ENCODE peak calls at places on chromosome 10, in four cellular contexts. I, A, N and Y are unnamed samples.

GRCh38 chr10:75431180-75432111 is at the start of gene LRMDA:
- DNase-seq in A (peak; percentile 61), I (peak; percentile 83), N (no peak), Y (no peak)

GRCh38 chr10:113094114-113094486 is 144.1 kb downstream of the TCF7L2 start:
- DNase-seq in A (no peak), I (no peak), N (peak; percentile 51), Y (no peak)

GRCh38 chr10:86651631-86652331 is 2.6 kb upstream of the OPN4 start:
- DNase-seq in A (no peak), I (peak; percentile 12), N (no peak), Y (no peak)

GRCh38 chr10:43739171-43739570 is 90.5 kb upstream of the ZNF32 start:
- DNase-seq in N (no peak), A (no peak), I (no peak), Y (no peak)

GRCh38 chr10:21292763-21293517 is 232.5 kb downstream of the SKIDA1 start:
- DNase-seq in N (no peak), A (peak; percentile 47), I (peak; percentile 69), Y (no peak)

GRCh38 chr10:91525939-91526712 is 106.7 kb downstream of the PPP1R3C start:
- DNase-seq in N (no peak), I (peak; percentile 28), A (peak; percentile 25), Y (no peak)

GRCh38 chr10:76071638-76072317 is 640.4 kb downstream of the LRMDA start:
- DNase-seq in A (no peak), I (no peak), N (no peak), Y (no peak)

GRCh38 chr10:6171891-6172354 is 30.8 kb upstream of the PFKFB3 start:
- DNase-seq in N (no peak), I (peak; percentile 47), A (no peak), Y (no peak)

GRCh38 chr10:31315453-31315852 is 3.6 kb upstream of the ZEB1 start:
- DNase-seq in N (no peak), I (no peak), A (no peak), Y (no peak)

GRCh38 chr10:62738916-62739315 is 65.6 kb upstream of the ADO start:
- DNase-seq in N (no peak), I (no peak), A (no peak), Y (no peak)

GRCh38 chr10:31749981-31750850 is 178.4 kb downstream of the ARHGAP12 start:
- DNase-seq in N (no peak), I (peak; percentile 54), A (peak; percentile 71), Y (no peak)

GRCh38 chr10:24642921-24643678 is 80.6 kb downstream of the ARHGAP21 start:
- DNase-seq in N (peak; percentile 69), I (no peak), A (peak; percentile 57), Y (peak; percentile 55)

GRCh38 chr10:1595242-1595600 is 142.1 kb downstream of the ADARB2 start:
- DNase-seq in A (no peak), I (no peak), N (no peak), Y (no peak)

GRCh38 chr10:61986788-61987187 is 85.3 kb downstream of the ARID5B start:
- DNase-seq in I (no peak), A (no peak), N (no peak), Y (no peak)

GRCh38 chr10:24438800-24439199 is 229.9 kb downstream of the KIAA1217 start:
- DNase-seq in N (no peak), A (no peak), I (no peak), Y (no peak)

GRCh38 chr10:30742471-30742870 is 112.9 kb upstream of the LYZL2 start:
- DNase-seq in N (peak; percentile 29), A (no peak), I (no peak), Y (no peak)

GRCh38 chr10:79269969-79270368 is 77.3 kb upstream of the PPIF start:
- DNase-seq in N (no peak), I (no peak), A (no peak), Y (no peak)
- H3K4me1 ChIP-seq in N (peaks cover 11% of the 10 kb centered on the region), I (peaks cover 20% of the 10 kb centered on the region), A (peaks cover 18% of the 10 kb centered on the region), Y (no peaks in the 10 kb centered on the region)

GRCh38 chr10:115744089-115744488 is 528.9 kb downstream of the GFRA1 start:
- DNase-seq in N (no peak), I (no peak), A (no peak), Y (no peak)
- H3K27ac ChIP-seq in N (no peak overlapping the region), I (no peak overlapping the region), A (no peak overlapping the region), Y (no peak overlapping the region)

GRCh38 chr10:77291596-77292505 is 345.8 kb downstream of the KCNMA1 start:
- DNase-seq in A (no peak), I (no peak), N (no peak), Y (no peak)
- H3K4me1 ChIP-seq in A (peaks cover 5% of the 10 kb centered on the region), I (peaks cover 6% of the 10 kb centered on the region), N (no peaks in the 10 kb centered on the region), Y (peaks cover 45% of the 10 kb centered on the region)

DNA sequence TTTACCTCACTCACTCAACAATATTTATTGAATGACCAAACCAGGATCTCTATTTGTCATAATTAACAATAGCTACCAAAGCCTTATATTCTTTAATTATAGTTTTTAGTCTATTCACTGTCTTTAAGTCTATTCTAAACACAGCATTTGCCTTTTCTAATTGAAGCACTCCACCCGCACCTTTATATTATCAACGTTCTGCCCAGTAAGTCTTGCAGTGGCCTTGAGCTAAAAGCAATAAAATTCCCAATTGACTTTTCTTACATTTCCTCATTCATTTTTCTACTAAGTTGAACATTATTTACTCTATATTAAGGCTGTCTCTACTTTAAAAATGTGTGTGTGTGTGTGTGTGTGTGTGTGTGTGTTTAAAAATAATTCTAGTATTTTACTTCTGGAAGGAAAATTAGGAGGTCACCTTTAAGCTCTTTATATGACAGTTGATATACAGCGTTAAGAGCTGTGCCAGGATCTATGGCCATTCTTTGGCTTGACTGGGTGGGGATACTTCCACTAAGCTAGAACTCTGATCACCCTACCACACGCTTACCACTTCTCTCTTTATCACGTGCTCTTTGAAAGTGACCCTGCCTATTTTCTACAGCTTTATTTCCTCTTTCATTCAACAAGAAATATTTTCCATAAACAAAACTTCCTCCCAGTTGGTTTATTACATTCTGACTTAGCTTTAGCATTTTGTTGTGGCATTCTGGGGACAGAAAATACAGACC is 8.8 kb downstream of the PAPSS2 start:
- DNase-seq in N (no peak), I (no peak), A (no peak), Y (no peak)
- H3K27ac ChIP-seq in N (no peak overlapping the region), I (no peak overlapping the region), A (no peak overlapping the region), Y (no peak overlapping the region)

GRCh38 chr10:4839353-4839752 is 13.3 kb downstream of the AKR1E2 start:
- DNase-seq in N (no peak), A (no peak), I (no peak), Y (no peak)
- H3K4me1 ChIP-seq in N (peaks cover 10% of the 10 kb centered on the region), A (no peaks in the 10 kb centered on the region), I (no peaks in the 10 kb centered on the region), Y (no peaks in the 10 kb centered on the region)